ENCODE peak calls at places on chromosome 19, in five cellular contexts. One of them, this sample, is unnamed.
A peak's percentile ranks its signal among the peaks of the same experiment; 100 is the strongest.

GRCh38 chr19:52336117-52336811 is at the start of gene ZNF610:
- DNase-seq in breast epithelium: peak; percentile 80
- DNase-seq in tibial nerve: peak; percentile 76
- DNase-seq in lower leg skin: peak; percentile 97
- DNase-seq in stomach: peak; percentile 88
- DNase-seq in this sample: peak; percentile 92

GRCh38 chr19:43563816-43564215 is 11.5 kb downstream of the XRCC1 start:
- DNase-seq in lower leg skin: no peak
- DNase-seq in breast epithelium: no peak
- DNase-seq in tibial nerve: no peak
- DNase-seq in stomach: no peak
- DNase-seq in this sample: no peak

GRCh38 chr19:41192574-41193419 is at the start of gene CYP2S1:
- DNase-seq in tibial nerve: no peak
- DNase-seq in lower leg skin: no peak
- DNase-seq in stomach: peak; percentile 72
- DNase-seq in breast epithelium: no peak
- DNase-seq in this sample: no peak

GRCh38 chr19:18294467-18294864 is 13.0 kb upstream of the JUND start:
- DNase-seq in lower leg skin: peak; percentile 92
- DNase-seq in stomach: peak; percentile 66
- DNase-seq in breast epithelium: no peak
- DNase-seq in tibial nerve: no peak
- DNase-seq in this sample: peak; percentile 45

GRCh38 chr19:3097442-3097871 is 3.3 kb downstream of the GNA11 start:
- DNase-seq in tibial nerve: no peak
- DNase-seq in lower leg skin: no peak
- DNase-seq in stomach: peak; percentile 46
- DNase-seq in breast epithelium: no peak
- DNase-seq in this sample: no peak

GRCh38 chr19:35262101-35262761 is 6.5 kb upstream of the USF2 start:
- DNase-seq in lower leg skin: peak; percentile 82
- DNase-seq in tibial nerve: peak; percentile 11
- DNase-seq in breast epithelium: peak; percentile 16
- DNase-seq in stomach: peak; percentile 63
- DNase-seq in this sample: peak; percentile 66

GRCh38 chr19:30447276-30447870 is 75.2 kb downstream of the ZNF536 start:
- DNase-seq in tibial nerve: no peak
- DNase-seq in stomach: no peak
- DNase-seq in lower leg skin: no peak
- DNase-seq in breast epithelium: no peak
- DNase-seq in this sample: peak; percentile 34

GRCh38 chr19:1538978-1539377 is 15.1 kb downstream of the PLK5 start:
- DNase-seq in breast epithelium: no peak
- DNase-seq in stomach: no peak
- DNase-seq in lower leg skin: no peak
- DNase-seq in tibial nerve: no peak
- DNase-seq in this sample: peak; percentile 8

GRCh38 chr19:7983995-7984837 is 21.2 kb downstream of the ELAVL1 start:
- DNase-seq in lower leg skin: no peak
- DNase-seq in stomach: no peak
- DNase-seq in tibial nerve: no peak
- DNase-seq in breast epithelium: peak; percentile 57
- DNase-seq in this sample: no peak

GRCh38 chr19:18999896-19000620 is 33.3 kb downstream of the SUGP2 start:
- DNase-seq in breast epithelium: no peak
- DNase-seq in stomach: no peak
- DNase-seq in lower leg skin: no peak
- DNase-seq in tibial nerve: no peak
- DNase-seq in this sample: no peak

GRCh38 chr19:15759962-15760565 is 22.3 kb downstream of the OR10H3 start:
- DNase-seq in tibial nerve: no peak
- DNase-seq in breast epithelium: no peak
- DNase-seq in stomach: no peak
- DNase-seq in lower leg skin: no peak
- DNase-seq in this sample: no peak

GRCh38 chr19:33997690-33998089 is 174.6 kb upstream of the LSM14A start:
- DNase-seq in lower leg skin: no peak
- DNase-seq in tibial nerve: no peak
- DNase-seq in breast epithelium: no peak
- DNase-seq in stomach: no peak
- DNase-seq in this sample: no peak
- H3K4me3 ChIP-seq in lower leg skin: no peak overlapping the region
- H3K4me3 ChIP-seq in tibial nerve: no peak overlapping the region
- H3K4me3 ChIP-seq in breast epithelium: no peak overlapping the region
- H3K4me3 ChIP-seq in stomach: no peak overlapping the region
- H3K4me3 ChIP-seq in this sample: no peak overlapping the region

DNA sequence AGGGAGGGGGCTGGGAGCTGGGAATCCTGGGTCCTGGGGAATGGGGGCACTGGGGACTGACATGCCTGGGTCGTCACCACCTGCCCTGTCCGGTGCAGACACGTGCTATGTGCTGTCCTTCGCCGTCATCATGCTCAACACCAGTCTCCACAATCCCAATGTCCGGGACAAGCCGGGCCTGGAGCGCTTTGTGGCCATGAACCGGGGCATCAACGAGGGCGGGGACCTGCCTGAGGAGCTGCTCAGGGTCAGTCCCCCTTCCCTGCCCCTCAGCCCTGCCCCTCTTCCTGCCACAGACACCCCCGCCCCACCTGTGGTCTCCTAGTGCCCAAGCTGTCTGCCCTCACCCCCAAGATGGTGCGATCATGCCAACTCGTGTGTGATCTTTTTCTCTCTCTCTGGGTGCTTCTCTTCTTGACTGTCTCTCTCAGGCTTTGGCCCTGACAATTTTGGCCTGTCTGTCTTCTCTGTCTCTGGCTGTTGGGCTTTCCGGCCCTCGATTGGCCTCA is 5.0 kb downstream of the CYTH2 start:
- DNase-seq in stomach: no peak
- DNase-seq in breast epithelium: no peak
- DNase-seq in tibial nerve: no peak
- DNase-seq in lower leg skin: no peak
- DNase-seq in this sample: no peak
- TF ChIP-seq POLR2A in stomach: no peak
- TF ChIP-seq POLR2A in breast epithelium: no peak
- TF ChIP-seq POLR2A in tibial nerve: no peak
- TF ChIP-seq POLR2A in lower leg skin: no peak
- TF ChIP-seq POLR2A in this sample: no peak

GRCh38 chr19:4124638-4125037 is 716 bp upstream of the MAP2K2 start:
- DNase-seq in breast epithelium: no peak
- DNase-seq in stomach: no peak
- DNase-seq in lower leg skin: no peak
- DNase-seq in tibial nerve: no peak
- DNase-seq in this sample: peak; percentile 53

GRCh38 chr19:4122480-4122879 is 1.4 kb downstream of the MAP2K2 start:
- DNase-seq in lower leg skin: no peak
- DNase-seq in tibial nerve: no peak
- DNase-seq in stomach: no peak
- DNase-seq in breast epithelium: no peak
- DNase-seq in this sample: no peak

GRCh38 chr19:4121815-4122214 is 2.1 kb downstream of the MAP2K2 start:
- DNase-seq in breast epithelium: no peak
- DNase-seq in tibial nerve: no peak
- DNase-seq in stomach: no peak
- DNase-seq in lower leg skin: no peak
- DNase-seq in this sample: no peak

GRCh38 chr19:4120933-4121612 is 2.8 kb downstream of the MAP2K2 start:
- DNase-seq in tibial nerve: no peak
- DNase-seq in lower leg skin: no peak
- DNase-seq in stomach: no peak
- DNase-seq in breast epithelium: no peak
- DNase-seq in this sample: no peak

DNA sequence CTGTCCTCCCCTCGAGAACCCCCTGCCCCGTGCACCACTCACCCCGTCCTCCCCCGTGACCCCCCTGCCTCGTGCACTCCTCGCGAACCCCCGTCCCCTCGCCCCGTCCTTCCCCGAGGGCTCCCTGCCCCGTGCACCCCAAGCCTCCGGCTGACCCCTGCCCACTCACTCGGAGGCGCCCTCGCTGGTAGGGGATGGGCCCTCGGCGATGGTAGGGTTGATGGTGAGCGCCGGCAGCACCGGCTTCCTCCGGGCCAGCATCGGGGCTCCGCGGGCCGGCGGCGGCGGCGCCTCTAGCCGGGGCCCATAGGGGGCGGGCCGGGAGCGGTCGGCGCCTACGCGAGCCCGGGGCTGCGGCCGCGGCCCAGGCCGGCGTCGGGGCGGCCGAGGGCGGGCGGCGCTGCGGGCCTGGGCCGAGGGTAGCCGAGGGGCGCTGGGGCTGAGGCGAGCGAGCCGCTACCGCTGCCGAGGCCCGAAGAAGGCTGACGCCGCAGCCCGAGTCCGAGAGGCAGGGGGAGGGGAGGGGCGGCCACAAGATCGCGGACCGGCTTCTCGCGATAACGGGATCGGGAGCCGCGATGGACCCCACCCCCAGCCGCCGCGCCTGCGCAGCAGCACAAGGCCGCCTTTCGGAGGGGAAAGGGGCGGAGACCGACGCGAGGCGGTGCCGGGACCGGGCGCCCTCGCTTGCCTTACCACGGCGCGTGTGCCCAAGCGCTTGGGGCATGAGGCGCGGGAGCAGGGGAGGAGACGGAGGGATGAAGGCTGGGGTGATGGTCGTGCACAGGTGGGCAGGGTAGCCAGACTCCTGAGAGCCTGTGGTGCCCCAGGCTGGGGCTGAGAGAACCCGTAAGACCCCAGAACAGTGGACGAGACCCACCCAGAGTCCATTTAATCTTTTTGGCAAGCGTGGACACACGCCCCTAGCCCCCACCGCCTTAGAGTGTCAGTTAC is at the start of gene MAP2K2:
- DNase-seq in tibial nerve: peak; percentile 89
- DNase-seq in breast epithelium: peak; percentile 86
- DNase-seq in lower leg skin: peak; percentile 99
- DNase-seq in stomach: peak; percentile 96
- DNase-seq in this sample: peak; percentile 95
- TF ChIP-seq CTCF in tibial nerve: peak; percentile 50
- TF ChIP-seq CTCF in breast epithelium: no peak
- TF ChIP-seq CTCF in lower leg skin: no peak
- TF ChIP-seq CTCF in stomach: peak; percentile 31
- TF ChIP-seq CTCF in this sample: no peak

GRCh38 chr19:48511321-48511731 is 309 bp downstream of the LMTK3 start:
- DNase-seq in stomach: no peak
- DNase-seq in lower leg skin: no peak
- DNase-seq in tibial nerve: no peak
- DNase-seq in breast epithelium: no peak
- DNase-seq in this sample: no peak
- H3K4me3 ChIP-seq in stomach: peak overlapping the region; percentile 39
- H3K4me3 ChIP-seq in lower leg skin: no peak overlapping the region
- H3K4me3 ChIP-seq in tibial nerve: no peak overlapping the region
- H3K4me3 ChIP-seq in breast epithelium: peak overlapping the region; percentile 62
- H3K4me3 ChIP-seq in this sample: peak overlapping the region; percentile 5

DNA sequence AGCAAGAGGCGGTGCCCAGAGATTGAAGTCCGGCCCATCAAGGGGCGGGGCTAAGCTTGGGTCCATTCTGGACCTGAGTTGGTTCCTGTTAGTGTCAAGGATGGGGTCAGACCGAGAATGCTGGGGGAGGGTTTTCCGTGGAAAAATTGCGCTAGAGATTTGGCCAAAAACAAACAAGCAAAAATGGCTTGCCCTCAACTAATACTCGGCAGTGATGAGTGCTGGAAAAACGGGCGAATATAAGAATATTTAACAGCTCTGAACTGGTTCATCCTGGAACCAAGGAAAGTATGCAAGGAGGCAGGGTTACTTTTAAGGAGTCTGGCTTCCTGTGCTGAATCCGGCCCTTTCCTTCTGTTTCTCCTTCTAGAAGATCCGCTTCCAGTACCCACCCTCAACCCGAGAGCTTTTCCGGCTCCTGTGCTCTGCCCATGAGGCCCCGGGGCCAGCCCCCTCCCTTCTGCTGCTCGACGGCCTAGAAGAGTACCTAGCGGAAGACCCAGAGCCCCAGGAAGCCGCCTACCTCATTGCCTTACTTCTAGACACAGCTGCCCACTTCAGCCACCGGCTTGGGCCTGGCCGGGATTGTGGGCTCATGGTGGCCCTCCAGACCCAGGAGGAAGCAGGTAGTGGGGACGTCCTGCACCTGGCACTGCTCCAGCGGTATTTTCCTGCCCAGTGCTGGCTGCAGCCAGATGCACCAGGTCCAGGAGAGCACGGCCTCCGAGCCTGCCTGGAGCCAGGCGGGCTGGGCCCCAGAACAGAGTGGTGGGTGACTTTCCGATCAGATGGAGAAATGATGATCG is 880 bp downstream of the SWSAP1 start:
- DNase-seq in tibial nerve: no peak
- DNase-seq in stomach: peak; percentile 59
- DNase-seq in lower leg skin: peak; percentile 91
- DNase-seq in breast epithelium: peak; percentile 56
- DNase-seq in this sample: peak; percentile 66
- TF ChIP-seq POLR2A in tibial nerve: peak; percentile 71
- TF ChIP-seq POLR2A in stomach: no peak
- TF ChIP-seq POLR2A in lower leg skin: no peak
- TF ChIP-seq POLR2A in breast epithelium: no peak
- TF ChIP-seq POLR2A in this sample: peak; percentile 79

GRCh38 chr19:57465680-57466381 is 8.9 kb upstream of the VN1R1 start:
- DNase-seq in breast epithelium: no peak
- DNase-seq in tibial nerve: no peak
- DNase-seq in stomach: no peak
- DNase-seq in lower leg skin: no peak
- DNase-seq in this sample: no peak
- TF ChIP-seq CTCF in breast epithelium: no peak
- TF ChIP-seq CTCF in tibial nerve: no peak
- TF ChIP-seq CTCF in stomach: no peak
- TF ChIP-seq CTCF in lower leg skin: no peak
- TF ChIP-seq CTCF in this sample: no peak

DNA sequence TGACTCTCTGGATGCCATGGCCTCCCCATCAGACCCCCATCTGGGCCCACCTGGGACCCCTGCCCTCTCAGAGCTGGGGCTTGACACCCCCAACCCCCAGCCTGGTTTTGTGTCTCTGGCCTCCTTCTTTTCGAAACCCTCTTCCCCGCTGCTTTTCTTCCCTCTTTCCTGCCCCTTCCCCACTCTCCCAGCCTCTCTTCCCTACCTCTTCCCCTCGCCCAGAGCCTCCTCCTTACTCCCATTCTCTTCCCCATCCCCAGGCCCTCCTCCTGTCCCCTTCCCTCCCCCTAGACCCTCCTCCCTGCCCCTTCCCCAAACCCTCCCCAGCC is 2.1 kb downstream of the TNFSF9 start:
- DNase-seq in tibial nerve: no peak
- DNase-seq in stomach: no peak
- DNase-seq in breast epithelium: no peak
- DNase-seq in lower leg skin: no peak
- DNase-seq in this sample: no peak
- H3K4me3 ChIP-seq in tibial nerve: no peak overlapping the region
- H3K4me3 ChIP-seq in stomach: no peak overlapping the region
- H3K4me3 ChIP-seq in breast epithelium: no peak overlapping the region
- H3K4me3 ChIP-seq in lower leg skin: no peak overlapping the region
- H3K4me3 ChIP-seq in this sample: no peak overlapping the region

GRCh38 chr19:38869836-38870607 is 8.1 kb downstream of the RINL start:
- DNase-seq in lower leg skin: peak; percentile 96
- DNase-seq in breast epithelium: peak; percentile 73
- DNase-seq in stomach: peak; percentile 95
- DNase-seq in tibial nerve: peak; percentile 78
- DNase-seq in this sample: peak; percentile 92
- TF ChIP-seq POLR2A in lower leg skin: no peak
- TF ChIP-seq POLR2A in breast epithelium: no peak
- TF ChIP-seq POLR2A in stomach: no peak
- TF ChIP-seq POLR2A in tibial nerve: no peak
- TF ChIP-seq POLR2A in this sample: no peak